ENCODE peak calls at places on chromosomes 2 and 18, in five cellular contexts. One of them, this sample, is unnamed.

GRCh38 chr18:25453556-25454269 is 101.7 kb upstream of the ZNF521 start:
- DNase-seq in K562: no peak
- DNase-seq in GM12878: no peak
- DNase-seq in NB4: no peak
- DNase-seq in A549: no peak
- DNase-seq in this sample: no peak

GRCh38 chr18:23135679-23136325 is 517 bp downstream of the CABLES1 start:
- DNase-seq in K562: no peak
- DNase-seq in GM12878: no peak
- DNase-seq in NB4: peak; percentile 48
- DNase-seq in A549: no peak
- DNase-seq in this sample: no peak

GRCh38 chr2:18439716-18440115 is 120.7 kb downstream of the RDH14 start:
- DNase-seq in K562: no peak
- DNase-seq in GM12878: no peak
- DNase-seq in NB4: no peak
- DNase-seq in A549: no peak
- DNase-seq in this sample: no peak

GRCh38 chr2:45821558-45822271 is 170.2 kb downstream of the PRKCE start:
- DNase-seq in K562: no peak
- DNase-seq in GM12878: no peak
- DNase-seq in NB4: no peak
- DNase-seq in A549: peak; percentile 39
- DNase-seq in this sample: no peak

GRCh38 chr2:107358921-107359320 is 467.8 kb upstream of the RGPD4 start:
- DNase-seq in K562: no peak
- DNase-seq in GM12878: no peak
- DNase-seq in NB4: no peak
- DNase-seq in A549: no peak
- DNase-seq in this sample: no peak

GRCh38 chr2:170690671-170691070 is 24.5 kb upstream of the SP5 start:
- DNase-seq in K562: no peak
- DNase-seq in GM12878: no peak
- DNase-seq in NB4: no peak
- DNase-seq in A549: no peak
- DNase-seq in this sample: no peak

GRCh38 chr2:71611247-71611646 is 157.9 kb downstream of the DYSF start:
- DNase-seq in K562: no peak
- DNase-seq in GM12878: no peak
- DNase-seq in NB4: no peak
- DNase-seq in A549: no peak
- DNase-seq in this sample: no peak

GRCh38 chr2:99615247-99615771 is 125.5 kb upstream of the REV1 start:
- DNase-seq in K562: peak; percentile 28
- DNase-seq in GM12878: no peak
- DNase-seq in NB4: peak; percentile 16
- DNase-seq in A549: no peak
- DNase-seq in this sample: no peak

GRCh38 chr2:72862239-72862988 is 24.8 kb upstream of the SPR start:
- DNase-seq in K562: peak; percentile 94
- DNase-seq in GM12878: peak; percentile 37
- DNase-seq in NB4: peak; percentile 90
- DNase-seq in A549: peak; percentile 97
- DNase-seq in this sample: peak; percentile 92

GRCh38 chr2:62458206-62459035 is 47.6 kb downstream of the TMEM17 start:
- DNase-seq in K562: no peak
- DNase-seq in GM12878: no peak
- DNase-seq in NB4: no peak
- DNase-seq in A549: no peak
- DNase-seq in this sample: no peak

GRCh38 chr18:67400502-67401117 is 115.9 kb downstream of the DSEL start:
- DNase-seq in K562: no peak
- DNase-seq in GM12878: no peak
- DNase-seq in NB4: no peak
- DNase-seq in A549: no peak
- DNase-seq in this sample: peak; percentile 25

GRCh38 chr2:182890773-182891381 is 24.4 kb upstream of the FRZB start:
- DNase-seq in K562: no peak
- DNase-seq in GM12878: no peak
- DNase-seq in NB4: no peak
- DNase-seq in A549: no peak
- DNase-seq in this sample: no peak

GRCh38 chr18:13381907-13382682 is 163.5 kb downstream of the LDLRAD4 start:
- DNase-seq in K562: no peak
- DNase-seq in GM12878: no peak
- DNase-seq in NB4: no peak
- DNase-seq in A549: no peak
- DNase-seq in this sample: peak; percentile 94

GRCh38 chr2:170362313-170362795 is 184.4 kb downstream of the MYO3B start:
- DNase-seq in K562: no peak
- DNase-seq in GM12878: no peak
- DNase-seq in NB4: no peak
- DNase-seq in A549: no peak
- DNase-seq in this sample: no peak

GRCh38 chr18:55338955-55339662 is 248.9 kb downstream of the TCF4 start:
- DNase-seq in K562: no peak
- DNase-seq in GM12878: no peak
- DNase-seq in NB4: peak; percentile 10
- DNase-seq in A549: no peak
- DNase-seq in this sample: peak; percentile 84

GRCh38 chr2:234989183-234989701 is 37.4 kb downstream of the SH3BP4 start:
- DNase-seq in K562: no peak
- DNase-seq in GM12878: no peak
- DNase-seq in NB4: no peak
- DNase-seq in A549: no peak
- DNase-seq in this sample: peak; percentile 86

GRCh38 chr2:43031471-43032224 is 194.8 kb downstream of the ZFP36L2 start:
- DNase-seq in K562: no peak
- DNase-seq in GM12878: no peak
- DNase-seq in NB4: no peak
- DNase-seq in A549: no peak
- DNase-seq in this sample: no peak

GRCh38 chr2:135096665-135097446 is 44.8 kb downstream of the RAB3GAP1 start:
- DNase-seq in K562: no peak
- DNase-seq in GM12878: no peak
- DNase-seq in NB4: no peak
- DNase-seq in A549: no peak
- DNase-seq in this sample: no peak

GRCh38 chr18:34947711-34948125 is 93.5 kb upstream of the MAPRE2 start:
- DNase-seq in K562: no peak
- DNase-seq in GM12878: no peak
- DNase-seq in NB4: no peak
- DNase-seq in A549: no peak
- DNase-seq in this sample: peak; percentile 13

DNA sequence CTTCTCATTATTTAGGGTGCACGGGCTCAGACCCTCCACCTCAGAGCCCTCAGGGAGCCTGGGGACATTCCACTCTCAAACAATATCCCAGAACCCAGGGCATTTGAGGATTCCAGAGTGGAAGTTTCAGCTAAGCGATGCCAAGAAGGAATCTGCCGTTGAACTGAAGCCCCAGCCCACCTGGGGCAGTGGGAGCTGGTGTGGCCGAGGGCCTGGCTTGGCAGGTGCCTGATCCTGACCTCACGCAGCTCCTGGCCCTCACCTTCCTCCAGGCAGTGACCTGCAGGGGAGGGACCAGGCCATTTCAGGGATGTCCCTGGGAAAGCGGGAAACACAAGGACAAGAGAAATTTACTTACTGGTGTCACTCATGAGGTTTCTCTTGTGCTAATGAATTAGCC is 58.2 kb downstream of the ACKR3 start:
- DNase-seq in K562: no peak
- DNase-seq in GM12878: no peak
- DNase-seq in NB4: no peak
- DNase-seq in A549: no peak
- DNase-seq in this sample: no peak
- TF ChIP-seq MYC in K562: no peak
- TF ChIP-seq MYC in GM12878: no peak
- TF ChIP-seq MYC in NB4: no peak
- TF ChIP-seq MYC in A549: no peak
- TF ChIP-seq MYC in this sample: no peak

GRCh38 chr18:59516356-59517155 is 157.5 kb upstream of the LMAN1 start:
- DNase-seq in K562: peak; percentile 54
- DNase-seq in GM12878: no peak
- DNase-seq in NB4: no peak
- DNase-seq in A549: peak; percentile 31
- DNase-seq in this sample: peak; percentile 91
- TF ChIP-seq MYC in K562: no peak
- TF ChIP-seq MYC in GM12878: no peak
- TF ChIP-seq MYC in NB4: no peak
- TF ChIP-seq MYC in A549: no peak
- TF ChIP-seq MYC in this sample: no peak

DNA sequence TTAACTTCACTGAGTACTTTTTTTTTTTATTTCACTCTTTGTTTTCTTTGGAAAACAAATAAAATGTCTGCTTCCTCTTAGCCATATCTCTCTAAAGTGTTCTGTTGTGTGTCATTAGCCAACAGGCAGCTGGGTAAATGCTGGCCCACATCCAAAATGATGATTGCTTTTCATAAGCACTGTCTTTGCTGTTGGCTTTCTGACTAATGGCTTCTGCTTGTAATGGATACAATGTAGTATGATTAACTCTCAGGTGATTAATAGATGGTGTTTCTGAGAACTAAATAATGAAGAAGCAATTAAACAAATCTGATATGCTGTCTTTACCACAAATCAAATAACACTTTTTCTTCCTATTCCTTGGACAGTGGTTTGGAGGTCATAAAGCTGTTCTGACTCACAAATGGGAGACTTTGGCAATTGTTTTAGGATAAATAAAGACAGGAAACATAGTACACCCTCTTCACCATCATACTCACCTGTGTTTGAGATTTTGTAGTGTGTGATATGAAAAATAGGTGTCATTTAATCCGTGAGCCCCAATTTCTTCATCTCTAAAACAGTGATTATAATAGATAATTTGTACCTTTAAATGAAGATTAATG is 888.4 kb downstream of the TSN start:
- DNase-seq in K562: no peak
- DNase-seq in GM12878: no peak
- DNase-seq in NB4: no peak
- DNase-seq in A549: no peak
- DNase-seq in this sample: no peak
- TF ChIP-seq MYC in K562: no peak
- TF ChIP-seq MYC in GM12878: no peak
- TF ChIP-seq MYC in NB4: no peak
- TF ChIP-seq MYC in A549: no peak
- TF ChIP-seq MYC in this sample: no peak

GRCh38 chr2:65504814-65505697 is 72.7 kb upstream of the SPRED2 start:
- DNase-seq in K562: no peak
- DNase-seq in GM12878: no peak
- DNase-seq in NB4: no peak
- DNase-seq in A549: no peak
- DNase-seq in this sample: no peak
- TF ChIP-seq MYC in K562: no peak
- TF ChIP-seq MYC in GM12878: no peak
- TF ChIP-seq MYC in NB4: no peak
- TF ChIP-seq MYC in A549: no peak
- TF ChIP-seq MYC in this sample: no peak

GRCh38 chr18:50266248-50266704 is at the start of gene CFAP53:
- DNase-seq in K562: no peak
- DNase-seq in GM12878: peak; percentile 57
- DNase-seq in NB4: peak; percentile 92
- DNase-seq in A549: peak; percentile 84
- DNase-seq in this sample: peak; percentile 89
- TF ChIP-seq MYC in K562: no peak
- TF ChIP-seq MYC in GM12878: no peak
- TF ChIP-seq MYC in NB4: no peak
- TF ChIP-seq MYC in A549: no peak
- TF ChIP-seq MYC in this sample: no peak

This sample was measured in endothelial cell of umbilical vein.